ENCODE peak calls at places on chromosomes 3 and 15, in seven cellular contexts. K is stimulated activated CD8-positive, alpha-beta memory T cell treated with anti-CD3 and anti-CD28 coated beads, Interleukin-7, amount 100 ng/mL, for 1 hour; T is WTC11; R is NCI-H510A; I is GM23248; S is T1000; P is RPMI8226. N is an unnamed sample.

GRCh38 chr3:69305011-69305410 is 80.9 kb downstream of the FRMD4B start:
- DNase-seq in K (no peak), T (no peak), R (no peak), I (peak; percentile 45), S (no peak), P (no peak), N (no peak)

GRCh38 chr15:68484696-68485400 is 52.9 kb upstream of the ITGA11 start:
- DNase-seq in K (no peak), T (no peak), R (no peak), I (peak; percentile 94), S (no peak), P (no peak), N (peak; percentile 90)

GRCh38 chr15:73751481-73751880 is 1.7 kb downstream of the INSYN1 start:
- DNase-seq in K (no peak), T (no peak), R (no peak), I (no peak), S (no peak), P (no peak), N (peak; percentile 92)

GRCh38 chr15:98865397-98866339 is 141.9 kb downstream of the PGPEP1L start:
- DNase-seq in K (peak; percentile 34), T (peak; percentile 85), R (peak; percentile 57), I (no peak), S (peak; percentile 55), P (peak; percentile 62), N (peak; percentile 83)

GRCh38 chr3:79604681-79605080 is 163.1 kb downstream of the ROBO1 start:
- DNase-seq in K (no peak), T (no peak), R (no peak), I (no peak), S (no peak), P (no peak), N (no peak)

GRCh38 chr15:34107315-34107714 is 5.4 kb downstream of the PGBD4 start:
- DNase-seq in K (no peak), T (no peak), R (no peak), I (no peak), S (no peak), P (no peak), N (no peak)

GRCh38 chr3:126573492-126574117 is 14.9 kb upstream of the C3orf22 start:
- DNase-seq in K (no peak), T (no peak), R (no peak), I (no peak), S (no peak), P (no peak), N (no peak)

GRCh38 chr3:147129665-147130064 is 276.7 kb downstream of the ZIC4 start:
- DNase-seq in K (no peak), T (no peak), R (no peak), I (no peak), S (no peak), P (no peak), N (no peak)

GRCh38 chr15:31513178-31513577 is 186.5 kb downstream of the KLF13 start:
- DNase-seq in K (no peak), T (no peak), R (no peak), I (no peak), S (no peak), P (no peak), N (no peak)

GRCh38 chr3:13515786-13516783 is 32.8 kb upstream of the FBLN2 start:
- DNase-seq in K (no peak), T (no peak), R (no peak), I (no peak), S (no peak), P (no peak), N (peak; percentile 93)

GRCh38 chr15:56150204-56150603 is 93.5 kb downstream of the RFX7 start:
- DNase-seq in K (no peak), T (peak; percentile 10), R (no peak), I (no peak), S (no peak), P (no peak), N (no peak)

GRCh38 chr3:15800780-15801179 is 3.0 kb upstream of the ANKRD28 start:
- DNase-seq in K (no peak), T (no peak), R (no peak), I (no peak), S (no peak), P (no peak), N (no peak)

GRCh38 chr3:196688349-196688748 is 23.7 kb downstream of the CEP19 start:
- DNase-seq in K (no peak), T (no peak), R (no peak), I (peak; percentile 96), S (no peak), P (no peak), N (peak; percentile 90)

GRCh38 chr3:1183320-1184048 is 90.7 kb downstream of the CNTN6 start:
- DNase-seq in K (no peak), T (no peak), R (no peak), I (peak; percentile 90), S (peak; percentile 48), P (no peak), N (no peak)

GRCh38 chr15:62606376-62607164 is 436.0 kb upstream of the TPM1 start:
- DNase-seq in K (no peak), T (no peak), R (no peak), I (peak; percentile 97), S (peak; percentile 68), P (no peak), N (peak; percentile 96)

GRCh38 chr3:163071684-163072083 is 1575.1 kb downstream of the OTOL1 start:
- DNase-seq in K (no peak), T (no peak), R (no peak), I (peak; percentile 48), S (no peak), P (no peak), N (no peak)

N was measured in osteoblast.